ENCODE peak calls at places on chromosome 1, in five cellular contexts. M, N, J, W and L are unnamed samples.

GRCh38 chr1:168821434-168821833 is 92.4 kb upstream of the DPT start:
- DNase-seq in M (no peak), N (no peak), J (no peak), W (no peak), L (no peak)

GRCh38 chr1:66288048-66288447 is 245.9 kb upstream of the SGIP1 start:
- DNase-seq in M (no peak), N (no peak), J (no peak), W (no peak), L (no peak)

GRCh38 chr1:160925652-160926241 is 28.9 kb downstream of the ITLN2 start:
- DNase-seq in M (peak), N (no peak), J (no peak), W (no peak), L (no peak)

GRCh38 chr1:1136547-1137230 is 20.8 kb upstream of the C1orf159 start:
- DNase-seq in M (no peak), N (no peak), J (no peak), W (no peak), L (no peak)

GRCh38 chr1:54581621-54582035 is 33.6 kb downstream of the ACOT11 start:
- DNase-seq in M (peak), N (no peak), J (no peak), W (no peak), L (peak)

GRCh38 chr1:221759436-221759835 is 17.5 kb upstream of the DUSP10 start:
- DNase-seq in M (no peak), N (no peak), J (no peak), W (no peak), L (no peak)

GRCh38 chr1:226409392-226409791 is 1.5 kb upstream of the PARP1 start:
- DNase-seq in M (no peak), N (no peak), J (no peak), W (no peak), L (no peak)

GRCh38 chr1:1989102-1989542 is 14.5 kb downstream of the CFAP74 start:
- DNase-seq in M (no peak), N (peak), J (no peak), W (no peak), L (no peak)

GRCh38 chr1:24702511-24703293 is 42.5 kb upstream of the CLIC4 start:
- DNase-seq in M (peak), N (no peak), J (no peak), W (no peak), L (peak)

GRCh38 chr1:61642475-61643232 is 82.3 kb downstream of the TM2D1 start:
- DNase-seq in M (no peak), N (no peak), J (no peak), W (no peak), L (no peak)

GRCh38 chr1:20493839-20494608 is 8.0 kb upstream of the CAMK2N1 start:
- DNase-seq in M (peak), N (peak), J (peak), W (peak), L (peak)

GRCh38 chr1:99887890-99888289 is 37.7 kb downstream of the AGL start:
- DNase-seq in M (no peak), N (no peak), J (no peak), W (no peak), L (no peak)

GRCh38 chr1:67988066-67988465 is 62.4 kb downstream of the DIRAS3 start:
- DNase-seq in M (no peak), N (no peak), J (no peak), W (no peak), L (no peak)

GRCh38 chr1:93616996-93617669 is 64.5 kb downstream of the BCAR3 start:
- DNase-seq in M (peak), N (no peak), J (no peak), W (no peak), L (peak)

GRCh38 chr1:98176414-98176813 is 255.6 kb upstream of the DPYD start:
- DNase-seq in M (no peak), N (no peak), J (no peak), W (no peak), L (no peak)

GRCh38 chr1:149962039-149962647 is 25.5 kb upstream of the MTMR11 start:
- DNase-seq in M (peak), N (peak), J (peak), W (no peak), L (peak)

GRCh38 chr1:118159578-118159977 is 25.4 kb downstream of the SPAG17 start:
- DNase-seq in M (no peak), N (no peak), J (no peak), W (no peak), L (no peak)

GRCh38 chr1:24868016-24868875 is 61.8 kb downstream of the RUNX3 start:
- DNase-seq in M (no peak), N (no peak), J (no peak), W (no peak), L (no peak)

GRCh38 chr1:23249785-23250184 is 32.5 kb upstream of the HTR1D start:
- DNase-seq in M (no peak), N (no peak), J (no peak), W (no peak), L (no peak)

GRCh38 chr1:156883919-156884318 is 9.6 kb upstream of the PEAR1 start:
- DNase-seq in M (no peak), N (no peak), J (no peak), W (no peak), L (no peak)

GRCh38 chr1:99180915-99181314 is 83.4 kb upstream of the PLPPR4 start:
- DNase-seq in M (no peak), N (no peak), J (no peak), W (no peak), L (no peak)

GRCh38 chr1:217135569-217135915 is 412.3 kb upstream of the ESRRG start:
- DNase-seq in M (no peak), N (no peak), J (no peak), W (no peak), L (no peak)

GRCh38 chr1:106620521-106620954 is 435.9 kb upstream of the PRMT6 start:
- DNase-seq in M (no peak), N (no peak), J (no peak), W (no peak), L (no peak)

GRCh38 chr1:46552357-46553237 is 1.1 kb upstream of the KNCN start:
- DNase-seq in M (no peak), N (no peak), J (no peak), W (no peak), L (peak)

GRCh38 chr1:43557744-43558245 is 27.1 kb downstream of the PTPRF start:
- DNase-seq in M (peak), N (peak), J (no peak), W (no peak), L (no peak)

GRCh38 chr1:101005871-101006270 is 19.7 kb downstream of the DPH5 start:
- DNase-seq in M (no peak), N (no peak), J (no peak), W (no peak), L (no peak)

GRCh38 chr1:157648317-157648716 is 50.4 kb upstream of the FCRL4 start:
- DNase-seq in M (no peak), N (no peak), J (no peak), W (no peak), L (no peak)

GRCh38 chr1:57232500-57232899 is 191.4 kb downstream of the DAB1 start:
- DNase-seq in M (peak), N (no peak), J (no peak), W (no peak), L (peak)

GRCh38 chr1:11293856-11294255 is 20.9 kb downstream of the UBIAD1 start:
- DNase-seq in M (no peak), N (no peak), J (no peak), W (no peak), L (no peak)

GRCh38 chr1:116255486-116255885 is 117.6 kb upstream of the ATP1A1 start:
- DNase-seq in M (no peak), N (no peak), J (no peak), W (no peak), L (no peak)

GRCh38 chr1:70146488-70146887 is 58.9 kb downstream of the LRRC40 start:
- DNase-seq in M (no peak), N (no peak), J (no peak), W (no peak), L (peak)

GRCh38 chr1:197696372-197696771 is 78.9 kb downstream of the DENND1B start:
- DNase-seq in M (peak), N (no peak), J (no peak), W (no peak), L (no peak)

GRCh38 chr1:173554089-173554488 is 48.8 kb downstream of the SLC9C2 start:
- DNase-seq in M (no peak), N (no peak), J (no peak), W (no peak), L (no peak)

GRCh38 chr1:94048413-94049164 is 72.4 kb downstream of the ABCA4 start:
- DNase-seq in M (no peak), N (no peak), J (no peak), W (no peak), L (peak)

GRCh38 chr1:11000526-11000925 is 11.9 kb upstream of the TARDBP start:
- DNase-seq in M (no peak), N (no peak), J (no peak), W (no peak), L (no peak)

GRCh38 chr1:56647106-56647505 is 2.0 kb downstream of the PRKAA2 start:
- DNase-seq in M (no peak), N (no peak), J (no peak), W (no peak), L (no peak)

GRCh38 chr1:9659328-9659727 is 7.8 kb downstream of the PIK3CD start:
- DNase-seq in M (no peak), N (no peak), J (no peak), W (no peak), L (peak)

GRCh38 chr1:26350701-26351590 is 3.0 kb downstream of the CRYBG2 start:
- DNase-seq in M (peak), N (no peak), J (no peak), W (no peak), L (peak)

GRCh38 chr1:39305555-39305954 is 101.1 kb downstream of the MACF1 start:
- DNase-seq in M (peak), N (no peak), J (peak), W (no peak), L (no peak)

GRCh38 chr1:9008236-9008635 is 18.0 kb downstream of the SLC2A7 start:
- DNase-seq in M (no peak), N (no peak), J (no peak), W (no peak), L (no peak)

GRCh38 chr1:29236993-29237905 is 927 bp downstream of the PTPRU start:
- DNase-seq in M (peak), N (no peak), J (no peak), W (no peak), L (peak)
- TF ChIP-seq KDM1A in M (no peak), N (no peak), J (no peak), W (no peak), L (peak)

GRCh38 chr1:113536182-113536780 is 146.0 kb downstream of the MAGI3 start:
- DNase-seq in M (no peak), N (no peak), J (no peak), W (no peak), L (no peak)

GRCh38 chr1:113534875-113535274 is 144.6 kb downstream of the MAGI3 start:
- DNase-seq in M (no peak), N (no peak), J (no peak), W (no peak), L (no peak)

GRCh38 chr1:113533061-113533460 is 142.7 kb downstream of the MAGI3 start:
- DNase-seq in M (no peak), N (no peak), J (no peak), W (no peak), L (no peak)

GRCh38 chr1:113531321-113531720 is 141.0 kb downstream of the MAGI3 start:
- DNase-seq in M (no peak), N (no peak), J (no peak), W (no peak), L (no peak)

GRCh38 chr1:113534130-113534817 is 144.0 kb downstream of the MAGI3 start:
- DNase-seq in M (peak), N (no peak), J (no peak), W (no peak), L (peak)
- TF ChIP-seq KDM1A in M (no peak), N (no peak), J (no peak), W (no peak), L (no peak)

DNA sequence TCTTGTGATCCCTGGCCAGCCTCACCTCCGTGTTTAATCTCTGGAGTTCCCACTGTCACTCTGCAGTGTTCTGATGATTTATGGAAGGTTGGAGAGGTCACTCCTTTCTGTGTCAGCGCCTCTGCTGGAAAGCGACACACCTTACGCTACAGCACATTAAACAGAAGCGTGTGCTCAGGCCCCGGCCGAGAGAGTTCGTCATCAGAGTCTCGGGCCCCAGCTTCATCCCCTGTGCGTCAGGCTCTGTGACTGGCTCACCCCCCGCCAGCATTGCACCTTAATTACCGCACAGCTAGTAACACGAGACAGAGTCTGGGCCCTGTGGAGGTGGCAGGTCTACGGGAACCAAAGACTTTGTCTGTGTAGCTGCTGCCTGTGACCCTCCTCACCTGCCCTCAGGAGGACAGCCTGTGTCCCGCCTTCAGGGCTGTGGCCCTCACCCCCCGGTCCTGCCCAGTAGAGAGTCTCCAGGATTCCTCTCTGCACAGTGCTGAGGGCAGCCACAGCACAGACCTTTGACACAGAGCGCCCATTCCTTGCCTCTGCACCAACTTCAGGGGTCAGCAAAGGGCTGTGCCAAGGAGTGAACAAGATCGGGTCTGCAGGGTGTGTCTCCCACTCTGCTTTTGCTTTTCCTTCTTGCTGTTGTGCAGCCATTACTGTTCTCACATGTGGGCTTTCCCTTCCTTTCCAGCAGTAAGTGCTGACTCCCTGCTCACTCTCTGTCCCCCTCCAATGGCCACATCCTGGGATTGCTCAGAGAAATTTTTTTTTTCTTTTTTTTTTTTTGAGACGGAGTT is 157.6 kb downstream of the PGBD5 start:
- DNase-seq in M (peak), N (peak), J (no peak), W (no peak), L (peak)
- TF ChIP-seq KDM1A in M (no peak), N (no peak), J (no peak), W (no peak), L (no peak)

GRCh38 chr1:32539584-32540571 is 651 bp downstream of the ZBTB8A start:
- DNase-seq in M (peak), N (peak), J (no peak), W (no peak), L (no peak)
- TF ChIP-seq KDM1A in M (no peak), N (no peak), J (no peak), W (no peak), L (no peak)

GRCh38 chr1:107750364-107750959 is 214.5 kb downstream of the VAV3 start:
- DNase-seq in M (peak), N (peak), J (peak), W (no peak), L (peak)
- TF ChIP-seq KDM1A in M (no peak), N (no peak), J (no peak), W (no peak), L (no peak)